ENCODE peak calls at places on chromosomes 1 and 21, in eight cellular contexts. X is AG09309, W is heart left ventricle, S is kidney, T is ovary, I is endodermal cell, R is MG63, E is DND-41. A is an unnamed sample.

GRCh38 chr21:25790122-25790951 is 55.6 kb downstream of the GABPA start:
- DNase-seq in X (peak; percentile 7), W (no peak), S (no peak), T (no peak), I (peak; percentile 63), R (no peak), E (peak; percentile 16), A (no peak)

GRCh38 chr21:44088401-44088780 is 18.8 kb upstream of the PWP2 start:
- DNase-seq in X (no peak), W (no peak), S (peak; percentile 30), T (no peak), I (no peak), R (no peak), E (no peak), A (no peak)

GRCh38 chr21:28230559-28230958 is 762.1 kb downstream of the LTN1 start:
- DNase-seq in X (no peak), W (no peak), S (no peak), T (no peak), I (no peak), R (no peak), E (no peak), A (no peak)

GRCh38 chr1:226491093-226491850 is 57.3 kb upstream of the STUM start:
- DNase-seq in X (no peak), W (no peak), S (no peak), T (no peak), I (no peak), R (no peak), E (no peak), A (no peak)

GRCh38 chr21:35563885-35564451 is 496.4 kb downstream of the SETD4 start:
- DNase-seq in X (peak; percentile 98), W (peak; percentile 75), S (peak; percentile 90), T (no peak), I (peak; percentile 47), R (peak; percentile 35), E (no peak), A (peak; percentile 86)

GRCh38 chr1:15966081-15966955 is 9.6 kb downstream of the ZBTB17 start:
- DNase-seq in X (no peak), W (no peak), S (peak; percentile 66), T (no peak), I (no peak), R (no peak), E (no peak), A (peak; percentile 54)

GRCh38 chr1:231841616-231842344 is 215.2 kb downstream of the DISC1 start:
- DNase-seq in X (no peak), W (no peak), S (no peak), T (no peak), I (no peak), R (peak; percentile 82), E (no peak), A (no peak)

GRCh38 chr1:98325646-98326441 is 335.7 kb upstream of the SNX7 start:
- DNase-seq in X (peak; percentile 77), W (peak; percentile 66), S (peak; percentile 86), T (no peak), I (no peak), R (peak; percentile 95), E (peak; percentile 37), A (peak; percentile 89)

GRCh38 chr1:54800041-54800898 is 853 bp downstream of the TTC22 start:
- DNase-seq in X (no peak), W (no peak), S (no peak), T (no peak), I (peak; percentile 57), R (no peak), E (no peak), A (no peak)

GRCh38 chr1:3552751-3553150 is 58.6 kb downstream of the MEGF6 start:
- DNase-seq in X (no peak), W (no peak), S (no peak), T (no peak), I (no peak), R (no peak), E (no peak), A (no peak)

GRCh38 chr21:44517175-44517899 is 22.7 kb downstream of the KRTAP10-1 start:
- DNase-seq in X (no peak), W (peak; percentile 26), S (peak; percentile 45), T (no peak), I (peak; percentile 74), R (peak; percentile 71), E (peak; percentile 16), A (no peak)

GRCh38 chr1:21468597-21468996 is 28.7 kb downstream of the NBPF3 start:
- DNase-seq in X (no peak), W (no peak), S (no peak), T (no peak), I (peak; percentile 87), R (no peak), E (no peak), A (no peak)

GRCh38 chr1:109198043-109198695 is 15.5 kb upstream of the SARS1 start:
- DNase-seq in X (peak; percentile 71), W (no peak), S (no peak), T (peak; percentile 32), I (no peak), R (peak; percentile 90), E (no peak), A (peak; percentile 58)

GRCh38 chr1:17732475-17732874 is 22.7 kb upstream of the ACTL8 start:
- DNase-seq in X (no peak), W (peak; percentile 0), S (no peak), T (no peak), I (no peak), R (peak; percentile 49), E (no peak), A (no peak)

GRCh38 chr1:205665216-205665757 is 15.0 kb downstream of the SLC45A3 start:
- DNase-seq in X (no peak), W (no peak), S (no peak), T (no peak), I (peak; percentile 39), R (no peak), E (no peak), A (no peak)

GRCh38 chr1:230163205-230163604 is 96.2 kb downstream of the GALNT2 start:
- DNase-seq in X (peak; percentile 66), W (no peak), S (no peak), T (no peak), I (peak; percentile 20), R (peak; percentile 15), E (no peak), A (no peak)

GRCh38 chr1:226384040-226384439 is 23.9 kb downstream of the PARP1 start:
- DNase-seq in X (no peak), W (no peak), S (no peak), T (no peak), I (no peak), R (no peak), E (no peak), A (no peak)

GRCh38 chr1:236301080-236301957 is 19.6 kb upstream of the ERO1B start:
- DNase-seq in X (no peak), W (no peak), S (no peak), T (no peak), I (no peak), R (no peak), E (no peak), A (no peak)

GRCh38 chr1:155970531-155971167 is 7.7 kb downstream of the ARHGEF2 start:
- DNase-seq in X (no peak), W (peak; percentile 89), S (peak; percentile 89), T (peak; percentile 58), I (no peak), R (peak; percentile 89), E (no peak), A (peak; percentile 80)
- H3K4me3 ChIP-seq in X (no peak overlapping the region), W (no peak overlapping the region), S (no peak overlapping the region), T (no peak overlapping the region), I (no peak overlapping the region), R (no peak overlapping the region), E (no peak overlapping the region), A (no peak overlapping the region)

GRCh38 chr1:39110325-39110851 is 84.2 kb downstream of the NDUFS5 start:
- DNase-seq in X (peak; percentile 89), W (no peak), S (no peak), T (no peak), I (no peak), R (peak; percentile 52), E (no peak), A (peak; percentile 52)
- H3K4me3 ChIP-seq in X (no peak overlapping the region), W (no peak overlapping the region), S (no peak overlapping the region), T (no peak overlapping the region), I (no peak overlapping the region), R (no peak overlapping the region), E (no peak overlapping the region), A (no peak overlapping the region)

GRCh38 chr1:234962340-234962989 is 166.2 kb downstream of the TOMM20 start:
- DNase-seq in X (peak; percentile 100), W (no peak), S (no peak), T (no peak), I (no peak), R (peak; percentile 92), E (no peak), A (peak; percentile 94)
- H3K4me3 ChIP-seq in X (no peak overlapping the region), W (no peak overlapping the region), S (peak overlapping the region; percentile 8), T (no peak overlapping the region), I (no peak overlapping the region), R (no peak overlapping the region), E (no peak overlapping the region), A (no peak overlapping the region)

DNA sequence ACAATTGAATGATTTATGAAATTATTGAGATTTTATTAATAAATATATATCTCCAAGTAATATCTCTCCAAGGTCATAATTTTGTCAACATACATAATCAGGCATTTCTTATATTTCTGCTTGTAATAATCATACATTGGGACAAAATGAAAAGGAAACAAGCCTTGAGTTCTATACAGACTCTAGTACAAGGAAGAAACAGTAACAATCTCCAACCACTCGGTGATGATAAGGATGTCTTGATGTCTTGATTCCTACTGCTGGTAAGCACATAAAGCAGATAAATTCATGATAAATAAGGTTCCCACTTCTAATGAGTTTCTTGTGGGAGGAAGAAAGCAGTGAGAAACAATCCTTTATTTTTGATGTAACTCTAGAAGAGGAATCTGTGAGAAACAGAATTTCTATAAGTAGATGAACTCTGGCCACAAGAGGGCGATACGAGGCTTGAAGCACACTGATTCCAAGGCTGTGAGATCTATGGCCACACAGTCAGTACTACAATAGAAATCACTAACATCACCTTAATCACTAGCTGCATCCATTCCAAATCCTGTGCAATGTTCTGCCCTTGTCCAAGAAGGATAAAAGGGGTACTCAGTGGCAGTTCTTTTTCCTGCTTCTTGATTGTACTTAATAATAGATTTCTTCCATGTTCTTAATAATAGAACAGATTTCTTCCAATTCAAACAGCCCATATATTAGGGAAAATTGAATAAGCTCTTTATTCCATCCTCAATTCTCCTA is 41.4 kb upstream of the LRRC8B start:
- DNase-seq in X (peak; percentile 59), W (peak; percentile 69), S (no peak), T (peak; percentile 68), I (peak; percentile 87), R (peak; percentile 21), E (peak; percentile 79), A (peak; percentile 66)
- H3K4me3 ChIP-seq in X (no peak overlapping the region), W (no peak overlapping the region), S (no peak overlapping the region), T (no peak overlapping the region), I (no peak overlapping the region), R (no peak overlapping the region), E (no peak overlapping the region), A (no peak overlapping the region)